ENCODE peak calls at places on chromosomes 3 and 15, in five cellular contexts. T, R, P, Q and B are unnamed samples.

GRCh38 chr15:41465822-41466421 is 27.8 kb upstream of the ITPKA start:
- DNase-seq in T (no peak), R (no peak), P (no peak), Q (no peak), B (no peak)

GRCh38 chr15:59751552-59752413 is 62.7 kb upstream of the BNIP2 start:
- DNase-seq in T (no peak), R (no peak), P (no peak), Q (no peak), B (no peak)

GRCh38 chr3:14812196-14812785 is 6.5 kb upstream of the FGD5 start:
- DNase-seq in T (no peak), R (no peak), P (no peak), Q (no peak), B (no peak)

GRCh38 chr15:93088981-93089854 is at the start of gene RGMA:
- DNase-seq in T (peak; percentile 70), R (no peak), P (no peak), Q (no peak), B (no peak)

GRCh38 chr3:139353920-139354556 is 10.2 kb downstream of the MRPS22 start:
- DNase-seq in T (no peak), R (no peak), P (no peak), Q (no peak), B (no peak)

GRCh38 chr3:197833930-197834715 is 43.1 kb downstream of the LRCH3 start:
- DNase-seq in T (no peak), R (no peak), P (no peak), Q (no peak), B (no peak)

GRCh38 chr3:42690766-42691680 is 5.7 kb downstream of the KLHL40 start:
- DNase-seq in T (peak; percentile 59), R (no peak), P (no peak), Q (no peak), B (no peak)

GRCh38 chr15:42736178-42736792 is 643 bp downstream of the CDAN1 start:
- DNase-seq in T (peak; percentile 64), R (no peak), P (no peak), Q (no peak), B (no peak)

GRCh38 chr3:150145659-150146058 is 175.0 kb upstream of the PFN2 start:
- DNase-seq in T (peak; percentile 67), R (no peak), P (no peak), Q (no peak), B (no peak)

DNA sequence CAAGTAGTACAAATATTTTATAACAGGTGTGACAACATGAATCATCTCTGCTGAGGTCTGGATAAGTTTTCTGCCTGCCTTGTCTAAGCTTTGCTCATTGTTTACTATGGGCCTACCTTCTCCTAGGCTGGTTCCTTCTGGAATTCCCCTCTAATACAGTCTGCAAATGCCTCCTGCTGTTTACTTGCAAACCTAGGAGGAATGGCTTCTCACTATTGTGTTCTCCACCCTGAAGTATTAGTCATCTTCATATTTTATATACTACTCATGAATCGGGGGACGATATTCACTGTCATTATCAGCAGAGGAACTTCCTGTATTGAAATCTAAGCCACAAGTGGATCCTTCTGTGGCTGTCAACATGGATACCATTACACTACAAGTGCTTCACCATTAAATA is 154.8 kb downstream of the PLCL2 start:
- DNase-seq in T (no peak), R (no peak), P (no peak), Q (no peak), B (no peak)
- TF ChIP-seq POLR2AphosphoS5 in T (no peak), R (no peak), P (no peak), Q (no peak), B (no peak)

GRCh38 chr15:68150186-68150585 is 54.9 kb downstream of the CALML4 start:
- DNase-seq in T (no peak), R (no peak), P (no peak), Q (no peak), B (no peak)
- H3K4me1 ChIP-seq in T (no peaks in the 10 kb centered on the region), R (no peaks in the 10 kb centered on the region), P (no peaks in the 10 kb centered on the region), Q (no peaks in the 10 kb centered on the region), B (no peaks in the 10 kb centered on the region)

GRCh38 chr3:156630081-156630772 is 44.2 kb upstream of the TIPARP start:
- DNase-seq in T (no peak), R (no peak), P (peak; percentile 34), Q (no peak), B (no peak)

GRCh38 chr3:156631323-156631722 is 43.1 kb upstream of the TIPARP start:
- DNase-seq in T (no peak), R (no peak), P (peak; percentile 32), Q (no peak), B (no peak)

GRCh38 chr3:156628836-156629618 is 45.4 kb upstream of the TIPARP start:
- DNase-seq in T (no peak), R (no peak), P (no peak), Q (no peak), B (no peak)

GRCh38 chr3:156628095-156628690 is 46.2 kb upstream of the TIPARP start:
- DNase-seq in T (no peak), R (no peak), P (no peak), Q (no peak), B (no peak)

GRCh38 chr3:156630773-156631093 is 43.7 kb upstream of the TIPARP start:
- DNase-seq in T (no peak), R (no peak), P (no peak), Q (no peak), B (no peak)
- TF ChIP-seq CTCF in T (no peak), R (no peak), P (no peak), Q (no peak), B (no peak)

DNA sequence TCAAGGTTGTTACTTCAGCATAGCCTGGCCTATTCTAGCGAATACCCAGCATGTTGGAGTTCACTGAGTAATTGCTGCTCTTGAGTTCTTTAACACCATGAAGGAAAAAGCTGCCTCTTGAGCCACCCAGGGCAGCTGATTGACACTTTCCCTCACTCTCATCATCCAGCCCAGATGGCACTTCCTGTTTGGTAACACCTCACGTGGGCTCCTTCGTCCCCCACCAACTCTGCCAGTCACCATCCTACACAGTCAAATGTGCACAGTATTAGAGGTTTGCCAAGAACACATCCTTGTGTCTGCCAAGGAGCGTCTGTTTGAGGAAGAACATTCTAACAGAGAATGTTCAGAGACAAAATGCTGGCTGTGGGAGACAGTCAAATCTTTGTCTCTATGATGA is 266.3 kb downstream of the RPLP1 start:
- DNase-seq in T (no peak), R (no peak), P (no peak), Q (no peak), B (no peak)
- TF ChIP-seq POLR2AphosphoS5 in T (peak; percentile 27), R (no peak), P (no peak), Q (no peak), B (no peak)

GRCh38 chr3:48536787-48537186 is 19.8 kb downstream of the PFKFB4 start:
- DNase-seq in T (no peak), R (no peak), P (no peak), Q (no peak), B (no peak)
- H3K4me1 ChIP-seq in T (no peaks in the 10 kb centered on the region), R (no peaks in the 10 kb centered on the region), P (no peaks in the 10 kb centered on the region), Q (no peaks in the 10 kb centered on the region), B (no peaks in the 10 kb centered on the region)

DNA sequence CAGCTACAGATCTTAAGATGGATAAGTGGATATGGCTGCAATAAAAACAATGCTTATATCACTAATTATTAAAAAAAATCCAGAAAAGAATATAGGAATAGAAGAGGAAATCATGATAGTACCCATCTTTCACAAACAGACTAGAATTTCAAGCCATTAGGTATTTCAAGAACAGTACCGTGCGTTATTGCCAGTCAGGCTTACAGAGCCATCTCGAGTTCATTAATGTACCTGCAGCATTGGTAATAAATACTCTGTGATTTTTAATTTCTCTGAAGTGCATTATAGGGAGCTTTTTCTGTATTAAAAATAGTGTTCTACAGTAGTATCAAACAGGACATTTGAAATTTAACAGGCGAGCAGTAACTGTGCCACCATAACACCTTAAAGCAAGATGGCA is 35.7 kb downstream of the ST3GAL6 start:
- DNase-seq in T (no peak), R (no peak), P (no peak), Q (no peak), B (no peak)
- TF ChIP-seq CTCF in T (no peak), R (no peak), P (no peak), Q (no peak), B (no peak)

GRCh38 chr15:47517737-47518136 is 199.6 kb upstream of the SEMA6D start:
- DNase-seq in T (no peak), R (no peak), P (no peak), Q (no peak), B (no peak)

DNA sequence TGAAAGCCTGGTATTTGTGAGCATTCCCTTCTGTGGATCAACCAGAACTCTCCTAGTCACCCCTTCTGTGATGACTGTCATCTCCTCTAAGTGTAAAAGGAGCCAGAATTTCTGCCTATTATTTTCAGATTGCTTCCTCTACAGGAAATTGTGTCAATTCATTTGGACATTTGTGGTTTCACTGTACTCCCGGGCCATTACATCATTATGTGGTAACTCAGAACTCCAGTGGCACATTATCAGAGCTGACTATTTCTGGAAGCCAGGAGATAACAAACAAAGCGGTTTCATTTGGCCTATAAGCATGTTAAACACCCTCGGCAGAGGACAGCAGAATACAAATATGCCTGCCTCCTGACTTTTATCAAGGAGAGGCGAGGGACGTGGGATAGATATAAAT is 193.6 kb upstream of the SEMA6D start:
- DNase-seq in T (no peak), R (no peak), P (no peak), Q (no peak), B (no peak)
- TF ChIP-seq POLR2AphosphoS5 in T (no peak), R (no peak), P (no peak), Q (no peak), B (no peak)

GRCh38 chr15:36183207-36183606 is 396.2 kb upstream of the CDIN1 start:
- DNase-seq in T (no peak), R (no peak), P (no peak), Q (no peak), B (no peak)

GRCh38 chr15:36185845-36186244 is 393.6 kb upstream of the CDIN1 start:
- DNase-seq in T (no peak), R (no peak), P (no peak), Q (no peak), B (no peak)

GRCh38 chr15:36185438-36185837 is 394.0 kb upstream of the CDIN1 start:
- DNase-seq in T (no peak), R (no peak), P (no peak), Q (no peak), B (no peak)

GRCh38 chr15:36191459-36191858 is 388.0 kb upstream of the CDIN1 start:
- DNase-seq in T (no peak), R (no peak), P (no peak), Q (no peak), B (no peak)

DNA sequence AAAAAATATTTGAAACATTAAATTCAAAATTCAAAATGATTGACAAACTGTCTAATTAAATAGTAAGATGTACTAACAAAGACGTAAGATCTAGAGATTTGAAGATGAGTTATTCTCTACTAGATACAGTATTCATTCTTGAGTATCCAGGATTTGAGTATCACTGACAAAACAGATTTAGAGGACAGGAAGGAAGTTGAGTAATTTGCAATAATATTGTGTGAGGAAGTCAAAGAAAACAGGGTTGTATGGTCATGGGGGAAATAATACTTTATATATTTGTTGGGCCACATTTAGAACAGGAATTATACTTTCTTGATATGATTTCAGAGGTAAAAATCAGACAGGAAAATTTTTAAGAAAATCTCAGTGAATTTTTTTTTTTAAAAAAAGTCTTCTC is 393.1 kb upstream of the CDIN1 start:
- DNase-seq in T (no peak), R (no peak), P (no peak), Q (no peak), B (no peak)
- H3K4me1 ChIP-seq in T (no peaks in the 10 kb centered on the region), R (no peaks in the 10 kb centered on the region), P (no peaks in the 10 kb centered on the region), Q (no peaks in the 10 kb centered on the region), B (no peaks in the 10 kb centered on the region)

GRCh38 chr15:64373360-64373759 is 7.9 kb downstream of the PCLAF start:
- DNase-seq in T (peak; percentile 26), R (no peak), P (no peak), Q (no peak), B (no peak)
- TF ChIP-seq CTCF in T (no peak), R (no peak), P (no peak), Q (no peak), B (no peak)